ENCODE peak calls at places on chromosomes 13 and 19, in five cellular contexts. I is PC-3, T is OCI-LY7, V is fibroblast of lung, U is neural progenitor cell. F is an unnamed sample.

GRCh38 chr19:35045667-35046300 is 4.3 kb downstream of the HPN start:
- DNase-seq in U (peak), I (peak), T (peak), V (peak), F (peak)

GRCh38 chr13:101681834-101682233 is 229.4 kb downstream of the ITGBL1 start:
- DNase-seq in T (no peak), I (peak), U (no peak), V (peak), F (no peak)

GRCh38 chr19:44782729-44783128 is 5.0 kb downstream of the CBLC start:
- DNase-seq in V (no peak), I (no peak), U (no peak), T (no peak), F (no peak)

GRCh38 chr19:54727562-54727961 is 3.3 kb downstream of the KIR3DL3 start:
- DNase-seq in U (no peak), V (no peak), T (no peak), I (no peak), F (no peak)

GRCh38 chr19:10091892-10092641 is 6.0 kb downstream of the SHFL start:
- DNase-seq in U (no peak), T (peak), I (no peak), V (no peak), F (no peak)

GRCh38 chr19:56217039-56217949 is 15.2 kb downstream of the ZSCAN5C start:
- DNase-seq in V (peak), U (peak), I (no peak), T (no peak), F (peak)

GRCh38 chr13:80690208-80690607 is 349.3 kb upstream of the SPRY2 start:
- DNase-seq in T (no peak), V (no peak), U (no peak), I (no peak), F (no peak)

GRCh38 chr19:40605201-40605971 is 4.2 kb downstream of the LTBP4 start:
- DNase-seq in V (peak), T (peak), I (peak), U (peak), F (peak)

GRCh38 chr13:48500652-48501197 is 32.2 kb downstream of the RCBTB2 start:
- DNase-seq in U (no peak), T (peak), V (peak), I (peak), F (no peak)

GRCh38 chr13:32857689-32858088 is 158.5 kb upstream of the KL start:
- DNase-seq in I (no peak), T (no peak), V (no peak), U (no peak), F (no peak)

GRCh38 chr13:39410089-39410901 is 192.7 kb downstream of the LHFPL6 start:
- DNase-seq in I (no peak), V (peak), T (no peak), U (no peak), F (no peak)

GRCh38 chr13:21012841-21013681 is 48.3 kb downstream of the LATS2 start:
- DNase-seq in T (no peak), V (no peak), U (no peak), I (no peak), F (no peak)

GRCh38 chr13:44738463-44738862 is 162.3 kb upstream of the TSC22D1 start:
- DNase-seq in V (no peak), T (no peak), I (no peak), U (no peak), F (no peak)

GRCh38 chr19:50512999-50513745 is 541 bp downstream of the ASPDH start:
- DNase-seq in I (no peak), V (no peak), U (no peak), T (no peak), F (no peak)

GRCh38 chr19:50515168-50515561 is 1.5 kb upstream of the ASPDH start:
- DNase-seq in I (no peak), V (no peak), T (no peak), U (no peak), F (no peak)

GRCh38 chr19:50516456-50516855 is 2.7 kb upstream of the ASPDH start:
- DNase-seq in V (no peak), I (no peak), U (no peak), T (no peak), F (no peak)

GRCh38 chr19:50513746-50514345 is at the start of gene ASPDH:
- DNase-seq in I (no peak), T (no peak), U (peak), V (no peak), F (no peak)

DNA sequence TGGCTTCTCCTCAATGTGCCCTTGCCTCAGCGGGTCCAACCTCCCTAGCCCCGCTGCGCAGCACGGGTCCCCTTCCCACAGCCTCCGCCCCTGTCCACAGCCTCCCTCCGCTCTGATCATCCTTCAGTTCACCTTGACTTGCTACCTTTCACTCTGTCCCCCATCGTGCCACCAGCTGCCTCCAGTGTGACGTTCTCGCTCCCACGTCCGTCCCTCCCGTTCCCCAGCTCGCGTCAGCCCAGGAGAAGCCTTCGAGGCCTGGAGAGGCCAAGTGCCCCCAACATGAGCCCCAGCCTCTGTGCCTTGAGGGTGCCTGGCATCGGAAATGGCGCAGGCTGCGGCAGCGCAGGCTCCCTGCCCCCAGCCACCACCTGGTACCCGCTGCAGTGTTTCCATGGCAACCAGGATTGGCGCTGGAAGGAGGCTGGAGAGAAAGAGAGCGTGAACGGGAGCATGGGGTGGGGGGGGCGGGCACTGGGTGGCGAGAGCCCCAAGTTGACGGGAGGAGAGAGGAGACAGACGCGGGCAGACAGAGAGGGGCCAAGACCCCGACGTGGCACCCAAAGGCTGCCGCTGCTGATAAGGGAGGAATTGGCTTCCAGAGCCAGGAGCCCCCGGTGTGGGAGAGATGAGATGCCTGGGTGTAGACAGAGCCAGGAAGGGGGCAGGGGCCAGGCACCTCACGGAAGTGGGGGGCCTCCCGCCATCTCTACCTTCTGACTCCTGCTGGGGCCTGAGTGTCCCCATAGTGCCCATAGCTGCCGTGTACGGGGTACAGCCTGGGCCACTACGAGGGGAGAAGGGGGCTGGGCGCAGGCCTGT is 844 bp upstream of the ASPDH start:
- DNase-seq in I (no peak), V (no peak), U (peak), T (no peak), F (peak)
- H3K4me2 ChIP-seq in I (no peak), V (no peak), U (peak), T (no peak), F (no peak)

DNA sequence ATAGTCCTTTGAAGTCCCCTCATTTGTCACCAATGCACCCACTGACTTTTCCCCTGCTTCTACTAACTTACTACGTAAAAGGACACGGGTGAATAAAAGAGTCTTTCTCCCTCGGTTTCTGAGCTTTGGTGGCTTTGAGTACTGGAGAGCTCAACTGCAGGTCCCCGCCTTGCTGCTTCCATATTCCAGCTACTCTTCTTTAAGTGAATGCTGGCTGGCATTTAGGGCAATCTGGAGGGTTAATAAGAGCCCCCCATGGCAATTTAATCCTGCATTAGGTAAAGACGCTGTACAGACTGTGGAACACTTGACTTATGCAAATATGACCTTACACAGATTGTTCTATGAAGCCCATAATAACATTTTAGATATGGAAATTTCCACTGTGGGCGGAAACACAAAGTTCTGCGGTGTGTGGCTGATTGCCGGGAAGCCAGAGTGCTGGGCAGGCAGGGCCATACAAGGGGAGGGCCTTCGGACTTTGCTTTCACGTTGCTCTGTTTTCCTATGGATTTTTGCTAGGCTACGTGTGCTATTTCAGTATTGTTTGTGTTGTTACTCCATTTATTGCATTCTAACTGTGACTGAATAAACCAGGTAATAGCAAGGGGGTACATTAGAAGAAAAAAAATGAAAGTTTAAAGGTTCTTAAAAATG is 97.5 kb downstream of the SLC10A2 start:
- DNase-seq in V (no peak), T (no peak), I (no peak), U (no peak), F (no peak)
- H3K4me2 ChIP-seq in V (no peak), T (peak), I (no peak), U (no peak), F (no peak)

GRCh38 chr19:28258794-28259193 is 954.2 kb downstream of the UQCRFS1 start:
- DNase-seq in T (no peak), I (no peak), V (no peak), U (no peak), F (no peak)

DNA sequence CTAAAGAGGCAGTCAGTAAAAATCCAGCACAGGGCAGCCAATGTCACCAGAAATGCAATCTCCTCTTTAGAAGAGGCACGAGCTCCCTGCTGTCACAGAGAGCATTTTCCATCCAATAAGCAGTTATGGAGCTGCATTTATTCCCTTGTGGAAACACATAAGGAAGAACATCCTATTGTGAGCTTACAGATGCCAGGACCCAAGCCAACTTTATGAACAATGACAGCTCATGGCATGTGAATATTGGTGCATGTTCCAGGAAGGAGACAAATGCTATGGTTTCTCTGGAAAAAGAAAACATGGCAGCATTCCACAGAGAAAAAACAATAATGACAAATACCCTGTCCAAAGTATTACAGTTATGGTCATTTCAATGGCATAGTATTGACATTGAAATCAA is 955.6 kb downstream of the UQCRFS1 start:
- DNase-seq in U (no peak), T (no peak), I (no peak), V (no peak), F (no peak)
- H3K4me2 ChIP-seq in U (no peak), T (no peak), I (no peak), V (no peak), F (no peak)

DNA sequence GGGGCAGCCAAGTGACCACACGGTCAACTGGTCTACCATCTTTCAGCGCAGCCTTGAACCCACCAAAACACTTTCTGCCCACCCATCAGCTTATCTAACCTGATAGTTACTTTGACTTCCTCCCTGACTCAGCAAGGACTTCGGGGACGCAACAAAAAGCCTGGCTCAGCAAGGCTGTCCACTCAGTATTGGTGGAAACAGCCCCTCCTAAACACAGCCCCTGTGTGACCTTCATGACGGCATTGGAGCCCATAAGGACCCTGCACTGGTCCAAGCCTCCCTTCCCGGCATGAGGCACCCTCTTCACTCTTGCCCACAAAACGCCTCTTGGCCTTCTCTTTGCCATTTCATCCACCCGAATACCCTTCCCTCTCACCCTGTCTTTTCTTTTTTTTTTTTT is 39.1 kb downstream of the INSR start:
- DNase-seq in U (no peak), T (no peak), V (no peak), I (no peak), F (no peak)
- H3K4me2 ChIP-seq in U (no peak), T (no peak), V (no peak), I (no peak), F (no peak)

GRCh38 chr13:82116422-82116989 is 1765.8 kb downstream of the SLITRK1 start:
- DNase-seq in T (no peak), U (no peak), I (no peak), V (no peak), F (no peak)

GRCh38 chr13:82118589-82118988 is 1763.7 kb downstream of the SLITRK1 start:
- DNase-seq in V (no peak), U (no peak), I (no peak), T (no peak), F (no peak)

GRCh38 chr13:82115391-82115790 is 1766.9 kb downstream of the SLITRK1 start:
- DNase-seq in I (no peak), T (no peak), U (no peak), V (no peak), F (no peak)
- H3K4me2 ChIP-seq in I (no peak), T (no peak), U (no peak), V (no peak), F (no peak)

F was measured in DND-41.